ENCODE peak calls at places on chromosomes 1 and 21, in four cellular contexts. J is LoVo, N is NCI-H446 treated with DMSO at 0.1 percent for 48 hours, Q is ascending aorta. R is an unnamed sample.

GRCh38 chr1:36471830-36472641 is 7.9 kb upstream of the MRPS15 start:
- DNase-seq in J (no peak), N (no peak), Q (no peak), R (no peak)

GRCh38 chr21:41171210-41171609 is 3.2 kb downstream of the BACE2 start:
- DNase-seq in J (no peak), N (no peak), Q (no peak), R (no peak)

GRCh38 chr1:9269721-9270120 is 23.0 kb upstream of the SPSB1 start:
- DNase-seq in J (no peak), N (no peak), Q (no peak), R (no peak)

GRCh38 chr1:109112056-109112651 is 1.8 kb upstream of the ELAPOR1 start:
- DNase-seq in J (peak), N (peak), Q (no peak), R (peak)

GRCh38 chr1:175742790-175743459 is 470 bp downstream of the TNR start:
- DNase-seq in J (no peak), N (no peak), Q (no peak), R (peak)

GRCh38 chr1:145959957-145960467 is 2.2 kb upstream of the LIX1L start:
- DNase-seq in J (no peak), N (no peak), Q (no peak), R (no peak)

GRCh38 chr1:70134148-70134547 is 71.2 kb downstream of the LRRC40 start:
- DNase-seq in J (no peak), N (no peak), Q (no peak), R (no peak)

GRCh38 chr21:16587671-16588379 is 858.0 kb downstream of the USP25 start:
- DNase-seq in J (no peak), N (peak), Q (no peak), R (peak)

GRCh38 chr21:36429672-36430546 is 44.7 kb downstream of the CHAF1B start:
- DNase-seq in J (peak), N (no peak), Q (peak), R (peak)

GRCh38 chr1:224591326-224591725 is 24.8 kb upstream of the CNIH3 start:
- DNase-seq in J (no peak), N (no peak), Q (no peak), R (no peak)

GRCh38 chr1:68116643-68117235 is 66.3 kb upstream of the DIRAS3 start:
- DNase-seq in J (peak), N (peak), Q (no peak), R (peak)

GRCh38 chr1:156471496-156472490 is 28.8 kb downstream of the MEF2D start:
- DNase-seq in J (peak), N (no peak), Q (no peak), R (no peak)

GRCh38 chr21:44052071-44052829 is 40.1 kb downstream of the TRAPPC10 start:
- DNase-seq in J (no peak), N (no peak), Q (no peak), R (no peak)

GRCh38 chr1:189662190-189662589 is 815.5 kb downstream of the BRINP3 start:
- DNase-seq in J (peak), N (no peak), Q (no peak), R (no peak)

GRCh38 chr1:3313579-3313955 is 140.9 kb upstream of the ARHGEF16 start:
- DNase-seq in J (no peak), N (no peak), Q (peak), R (no peak)

GRCh38 chr1:30868833-30869435 is 39.6 kb downstream of the SDC3 start:
- DNase-seq in J (no peak), N (no peak), Q (no peak), R (no peak)

GRCh38 chr1:37537378-37537777 is 16.7 kb downstream of the SNIP1 start:
- DNase-seq in J (no peak), N (no peak), Q (no peak), R (no peak)

GRCh38 chr21:35508389-35508888 is 459.3 kb upstream of the RUNX1 start:
- DNase-seq in J (peak), N (no peak), Q (peak), R (no peak)

GRCh38 chr1:212712451-212713303 is 13.0 kb upstream of the BATF3 start:
- DNase-seq in J (no peak), N (no peak), Q (no peak), R (no peak)

GRCh38 chr1:51236548-51237312 is 657 bp downstream of the RNF11 start:
- DNase-seq in J (peak), N (peak), Q (no peak), R (peak)

GRCh38 chr1:241612533-241613505 is 27.4 kb downstream of the CHML start:
- DNase-seq in J (no peak), N (no peak), Q (no peak), R (no peak)

GRCh38 chr1:159229896-159230295 is 25.2 kb downstream of the ACKR1 start:
- DNase-seq in J (peak), N (no peak), Q (no peak), R (no peak)

GRCh38 chr1:160618763-160619274 is 28.0 kb downstream of the SLAMF1 start:
- DNase-seq in J (no peak), N (no peak), Q (no peak), R (no peak)

GRCh38 chr1:151966061-151966460 is 27.6 kb downstream of the S100A10 start:
- DNase-seq in J (no peak), N (no peak), Q (no peak), R (no peak)

R was measured in SK-N-DZ.